ENCODE peak calls at places on chromosomes 12 and 14, in eight cellular contexts. B, U, C, W, N, Z, E and D are unnamed samples.

GRCh38 chr12:75850751-75851462 is 180.7 kb downstream of the PHLDA1 start:
- DNase-seq in B (no peak), U (peak), C (no peak), W (no peak), N (no peak), Z (no peak), E (no peak), D (no peak)

GRCh38 chr12:76457010-76457409 is 102.6 kb downstream of the OSBPL8 start:
- DNase-seq in B (no peak), U (no peak), C (no peak), W (no peak), N (no peak), Z (no peak), E (no peak), D (no peak)

GRCh38 chr14:55129086-55129427 is at the start of gene LGALS3:
- DNase-seq in B (no peak), U (peak), C (no peak), W (peak), N (peak), Z (no peak), E (peak), D (peak)

GRCh38 chr14:37089410-37089809 is 83.0 kb downstream of the SLC25A21 start:
- DNase-seq in B (no peak), U (no peak), C (no peak), W (no peak), N (no peak), Z (no peak), E (no peak), D (no peak)

GRCh38 chr12:77696183-77696582 is 134.5 kb upstream of the NAV3 start:
- DNase-seq in B (no peak), U (no peak), C (no peak), W (no peak), N (no peak), Z (no peak), E (no peak), D (no peak)

GRCh38 chr12:59629890-59630289 is 34.1 kb downstream of the SLC16A7 start:
- DNase-seq in B (no peak), U (no peak), C (no peak), W (no peak), N (no peak), Z (no peak), E (no peak), D (no peak)

GRCh38 chr12:1350055-1350933 is 244.1 kb downstream of the FBXL14 start:
- DNase-seq in B (no peak), U (peak), C (no peak), W (no peak), N (peak), Z (no peak), E (no peak), D (peak)

GRCh38 chr14:96486705-96487104 is 15.5 kb upstream of the PAPOLA start:
- DNase-seq in B (no peak), U (no peak), C (no peak), W (no peak), N (no peak), Z (no peak), E (no peak), D (no peak)

GRCh38 chr14:65302571-65303184 is 109.9 kb upstream of the FUT8 start:
- DNase-seq in B (no peak), U (no peak), C (peak), W (no peak), N (no peak), Z (no peak), E (no peak), D (no peak)

GRCh38 chr12:14272954-14273910 is 92.2 kb upstream of the ATF7IP start:
- DNase-seq in B (no peak), U (peak), C (peak), W (no peak), N (no peak), Z (no peak), E (no peak), D (peak)

GRCh38 chr12:114955414-114956014 is 271.5 kb upstream of the TBX3 start:
- DNase-seq in B (no peak), U (peak), C (no peak), W (no peak), N (no peak), Z (no peak), E (no peak), D (no peak)

GRCh38 chr14:54803926-54804719 is 98.5 kb downstream of the GCH1 start:
- DNase-seq in B (no peak), U (no peak), C (no peak), W (no peak), N (no peak), Z (peak), E (no peak), D (no peak)

GRCh38 chr12:123024819-123025391 is 44.4 kb downstream of the ARL6IP4 start:
- DNase-seq in B (no peak), U (peak), C (no peak), W (no peak), N (no peak), Z (no peak), E (no peak), D (no peak)